ENCODE peak calls at places on chromosomes 3 and 15, in five cellular contexts. B is nucleus accumbens, L is omental fat pad, X is dermis blood vessel endothelial cell, C is HT-29. H is an unnamed sample.

GRCh38 chr3:32313723-32314473 is 75.4 kb downstream of the CMTM8 start:
- DNase-seq in B (peak; percentile 12), L (no peak), X (peak; percentile 65), C (peak; percentile 30), H (no peak)

GRCh38 chr3:55519016-55519415 is 31.9 kb upstream of the WNT5A start:
- DNase-seq in B (no peak), L (no peak), X (no peak), C (no peak), H (no peak)

GRCh38 chr3:108744762-108745161 is 12.4 kb downstream of the RETNLB start:
- DNase-seq in B (no peak), L (no peak), X (no peak), C (no peak), H (no peak)

GRCh38 chr3:24565656-24566055 is 71.0 kb upstream of the THRB start:
- DNase-seq in B (no peak), L (no peak), X (no peak), C (no peak), H (no peak)

GRCh38 chr3:45962033-45962432 is 18.8 kb downstream of the CXCR6 start:
- DNase-seq in B (no peak), L (no peak), X (no peak), C (no peak), H (no peak)

GRCh38 chr3:172853005-172853404 is 102.5 kb downstream of the ECT2 start:
- DNase-seq in B (no peak), L (no peak), X (no peak), C (no peak), H (no peak)

GRCh38 chr3:4231041-4231440 is 72.1 kb upstream of the SETMAR start:
- DNase-seq in B (no peak), L (no peak), X (no peak), C (no peak), H (no peak)

GRCh38 chr3:36774072-36774471 is 9.7 kb upstream of the DCLK3 start:
- DNase-seq in B (no peak), L (no peak), X (no peak), C (no peak), H (no peak)

GRCh38 chr3:28315711-28316110 is 32.8 kb upstream of the ZCWPW2 start:
- DNase-seq in B (no peak), L (no peak), X (no peak), C (no peak), H (no peak)

GRCh38 chr3:60755094-60755493 is 496.2 kb downstream of the FHIT start:
- DNase-seq in B (no peak), L (no peak), X (no peak), C (peak; percentile 1), H (no peak)

GRCh38 chr3:60803812-60804211 is 447.4 kb downstream of the FHIT start:
- DNase-seq in B (peak; percentile 52), L (no peak), X (no peak), C (no peak), H (peak; percentile 10)

GRCh38 chr3:128274837-128275236 is 121.6 kb downstream of the EEFSEC start:
- DNase-seq in B (no peak), L (no peak), X (peak; percentile 92), C (no peak), H (no peak)

GRCh38 chr3:1960506-1960905 is 138.2 kb upstream of the CNTN4 start:
- DNase-seq in B (no peak), L (no peak), X (no peak), C (no peak), H (no peak)

GRCh38 chr15:31503758-31504461 is 177.3 kb downstream of the KLF13 start:
- DNase-seq in B (no peak), L (no peak), X (no peak), C (no peak), H (no peak)

GRCh38 chr3:36894924-36895323 is 49.9 kb downstream of the TRANK1 start:
- DNase-seq in B (no peak), L (no peak), X (no peak), C (no peak), H (no peak)

GRCh38 chr3:13708301-13708700 is 159.4 kb downstream of the FBLN2 start:
- DNase-seq in B (no peak), L (no peak), X (no peak), C (no peak), H (no peak)

GRCh38 chr15:31295660-31296059 is 31.0 kb upstream of the KLF13 start:
- DNase-seq in B (peak; percentile 30), L (no peak), X (no peak), C (no peak), H (no peak)

GRCh38 chr3:128482175-128482856 is 10.7 kb downstream of the GATA2 start:
- DNase-seq in B (no peak), L (no peak), X (peak; percentile 64), C (no peak), H (no peak)

GRCh38 chr3:184315506-184315867 is 1.1 kb downstream of the EIF4G1 start:
- DNase-seq in B (no peak), L (no peak), X (no peak), C (no peak), H (no peak)

GRCh38 chr3:196317702-196318467 is at the start of gene DYNLT2B:
- DNase-seq in B (peak; percentile 90), L (peak; percentile 60), X (peak; percentile 95), C (peak; percentile 91), H (peak; percentile 84)

GRCh38 chr3:65126527-65127440 is 439.0 kb upstream of the ADAMTS9 start:
- DNase-seq in B (no peak), L (no peak), X (peak; percentile 49), C (no peak), H (no peak)

GRCh38 chr3:62445267-62445666 is 71.9 kb upstream of the FEZF2 start:
- DNase-seq in B (no peak), L (no peak), X (peak; percentile 15), C (no peak), H (no peak)

GRCh38 chr3:82000773-82001172 is 239.3 kb upstream of the GBE1 start:
- DNase-seq in B (peak; percentile 15), L (no peak), X (no peak), C (no peak), H (no peak)

GRCh38 chr15:70094690-70095311 is 2.9 kb downstream of the TLE3 start:
- DNase-seq in B (no peak), L (no peak), X (peak; percentile 27), C (peak; percentile 7), H (no peak)

GRCh38 chr3:152298393-152299242 is 29.9 kb downstream of the MBNL1 start:
- DNase-seq in B (peak; percentile 63), L (no peak), X (peak; percentile 92), C (peak; percentile 93), H (peak; percentile 68)

GRCh38 chr3:167835953-167836352 is 100.4 kb downstream of the SERPINI1 start:
- DNase-seq in B (no peak), L (no peak), X (no peak), C (no peak), H (no peak)

GRCh38 chr3:167783781-167784180 is 48.3 kb downstream of the SERPINI1 start:
- DNase-seq in B (peak; percentile 57), L (no peak), X (no peak), C (no peak), H (peak; percentile 35)

GRCh38 chr3:106251160-106251892 is 382.5 kb upstream of the CBLB start:
- DNase-seq in B (no peak), L (no peak), X (no peak), C (no peak), H (no peak)

GRCh38 chr15:69820819-69821218 is 276.9 kb downstream of the TLE3 start:
- DNase-seq in B (no peak), L (no peak), X (no peak), C (no peak), H (no peak)

GRCh38 chr3:29430558-29430971 is 149.7 kb downstream of the RBMS3 start:
- DNase-seq in B (no peak), L (no peak), X (no peak), C (no peak), H (no peak)

GRCh38 chr3:128320551-128321340 is 145.9 kb downstream of the DNAJB8 start:
- DNase-seq in B (no peak), L (no peak), X (no peak), C (no peak), H (no peak)

GRCh38 chr15:72481015-72481659 is 7.0 kb downstream of the ARIH1 start:
- DNase-seq in B (no peak), L (no peak), X (no peak), C (no peak), H (no peak)

GRCh38 chr3:7658294-7658693 is 797.4 kb downstream of the GRM7 start:
- DNase-seq in B (no peak), L (no peak), X (no peak), C (no peak), H (no peak)

H was measured in hippocampal formation.